ENCODE peak calls at places on chromosome 20, in six cellular contexts. S is HFFc6; Y is GM12865; W is Calu3; I is iPS DF 19.7; T is stimulated activated CD4-positive, alpha-beta T cell treated with anti-CD3 and anti-CD28 coated beads, Interleukin-15, amount 100 ng/mL, for 24 hours. B is an unnamed sample.

GRCh38 chr20:57426831-57427230 is 35.6 kb downstream of the RBM38 start:
- DNase-seq in W (no peak), S (no peak), Y (no peak), T (no peak), I (no peak), B (no peak)

GRCh38 chr20:63622732-63623131 is 4.2 kb downstream of the GMEB2 start:
- DNase-seq in Y (no peak), T (no peak), W (no peak), I (no peak), S (no peak), B (no peak)

GRCh38 chr20:6473197-6473596 is 294.3 kb upstream of the BMP2 start:
- DNase-seq in S (no peak), Y (no peak), T (no peak), I (no peak), W (no peak), B (no peak)

GRCh38 chr20:1802385-1803215 is 92.6 kb upstream of the SIRPA start:
- DNase-seq in W (peak; percentile 63), I (no peak), S (peak; percentile 29), Y (peak; percentile 52), T (peak; percentile 64), B (peak; percentile 43)

GRCh38 chr20:12171927-12172581 is 254.4 kb downstream of the BTBD3 start:
- DNase-seq in I (no peak), S (no peak), W (no peak), T (no peak), Y (no peak), B (no peak)

GRCh38 chr20:49480236-49480635 is 2.2 kb downstream of the KCNB1 start:
- DNase-seq in I (no peak), Y (no peak), T (no peak), S (no peak), W (no peak), B (no peak)

GRCh38 chr20:46546293-46546692 is 4.2 kb downstream of the OCSTAMP start:
- DNase-seq in S (no peak), W (no peak), Y (no peak), T (no peak), I (no peak), B (no peak)

GRCh38 chr20:22504829-22505377 is 79.5 kb downstream of the FOXA2 start:
- DNase-seq in S (no peak), W (no peak), T (no peak), Y (no peak), I (no peak), B (no peak)

GRCh38 chr20:37452236-37452635 is 68.8 kb upstream of the NNAT start:
- DNase-seq in W (no peak), I (no peak), Y (no peak), T (no peak), S (no peak), B (no peak)

GRCh38 chr20:16758459-16759160 is 10.5 kb downstream of the OTOR start:
- DNase-seq in W (no peak), Y (no peak), T (no peak), S (no peak), I (no peak), B (no peak)

GRCh38 chr20:58306421-58307261 is 2.9 kb upstream of the RAB22A start:
- DNase-seq in S (no peak), T (peak; percentile 66), Y (peak; percentile 80), W (peak; percentile 77), I (no peak), B (peak; percentile 41)